ENCODE peak calls at places on chromosome 6, in four cellular contexts. One of them, this sample, is unnamed.
A peak's percentile ranks its signal among the peaks of the same experiment; 100 is the strongest.

GRCh38 chr6:89145461-89145961 is 344 bp upstream of the PM20D2 start:
- DNase-seq in left lung: no peak
- DNase-seq in mucosa of descending colon: peak; percentile 47
- DNase-seq in kidney: no peak
- DNase-seq in this sample: no peak

GRCh38 chr6:5246141-5246869 is 14.4 kb downstream of the LYRM4 start:
- DNase-seq in left lung: no peak
- DNase-seq in mucosa of descending colon: no peak
- DNase-seq in kidney: no peak
- DNase-seq in this sample: no peak

GRCh38 chr6:162690158-162690557 is 37.4 kb downstream of the PRKN start:
- DNase-seq in left lung: no peak
- DNase-seq in mucosa of descending colon: no peak
- DNase-seq in kidney: no peak
- DNase-seq in this sample: no peak

GRCh38 chr6:75077694-75078093 is 128.2 kb downstream of the COL12A1 start:
- DNase-seq in left lung: no peak
- DNase-seq in mucosa of descending colon: no peak
- DNase-seq in kidney: no peak
- DNase-seq in this sample: no peak

GRCh38 chr6:28208180-28208659 is 16.9 kb upstream of the ZSCAN9 start:
- DNase-seq in left lung: no peak
- DNase-seq in mucosa of descending colon: no peak
- DNase-seq in kidney: no peak
- DNase-seq in this sample: no peak

GRCh38 chr6:156514186-156514585 is 263.0 kb upstream of the ARID1B start:
- DNase-seq in left lung: no peak
- DNase-seq in mucosa of descending colon: no peak
- DNase-seq in kidney: no peak
- DNase-seq in this sample: no peak

GRCh38 chr6:126914172-126914571 is 204.3 kb upstream of the RSPO3 start:
- DNase-seq in left lung: no peak
- DNase-seq in mucosa of descending colon: no peak
- DNase-seq in kidney: no peak
- DNase-seq in this sample: no peak

GRCh38 chr6:24689964-24690363 is 23.1 kb downstream of the ACOT13 start:
- DNase-seq in left lung: no peak
- DNase-seq in mucosa of descending colon: no peak
- DNase-seq in kidney: no peak
- DNase-seq in this sample: no peak

GRCh38 chr6:98843274-98844243 is 9.2 kb downstream of the POU3F2 start:
- DNase-seq in left lung: peak; percentile 61
- DNase-seq in mucosa of descending colon: no peak
- DNase-seq in kidney: no peak
- DNase-seq in this sample: peak; percentile 58

GRCh38 chr6:90983462-90983861 is 396.6 kb upstream of the MAP3K7 start:
- DNase-seq in left lung: no peak
- DNase-seq in mucosa of descending colon: no peak
- DNase-seq in kidney: peak; percentile 24
- DNase-seq in this sample: no peak

GRCh38 chr6:42101186-42101657 is 41.2 kb downstream of the C6orf132 start:
- DNase-seq in left lung: no peak
- DNase-seq in mucosa of descending colon: peak; percentile 69
- DNase-seq in kidney: no peak
- DNase-seq in this sample: no peak

GRCh38 chr6:42978487-42978792 is 541 bp downstream of the PEX6 start:
- DNase-seq in left lung: peak; percentile 88
- DNase-seq in mucosa of descending colon: peak; percentile 42
- DNase-seq in kidney: peak; percentile 82
- DNase-seq in this sample: peak; percentile 41

GRCh38 chr6:144659202-144659731 is 374.1 kb downstream of the UTRN start:
- DNase-seq in left lung: peak; percentile 6
- DNase-seq in mucosa of descending colon: peak; percentile 60
- DNase-seq in kidney: no peak
- DNase-seq in this sample: no peak

GRCh38 chr6:104527761-104528415 is 331.8 kb downstream of the HACE1 start:
- DNase-seq in left lung: no peak
- DNase-seq in mucosa of descending colon: peak; percentile 76
- DNase-seq in kidney: no peak
- DNase-seq in this sample: no peak

GRCh38 chr6:108438918-108439317 is 121.8 kb upstream of the FOXO3 start:
- DNase-seq in left lung: no peak
- DNase-seq in mucosa of descending colon: no peak
- DNase-seq in kidney: no peak
- DNase-seq in this sample: no peak

GRCh38 chr6:57173056-57173885 is 1.1 kb downstream of the BAG2 start:
- DNase-seq in left lung: no peak
- DNase-seq in mucosa of descending colon: peak; percentile 12
- DNase-seq in kidney: no peak
- DNase-seq in this sample: no peak

GRCh38 chr6:150622941-150623874 is 23.5 kb downstream of the PLEKHG1 start:
- DNase-seq in left lung: peak; percentile 25
- DNase-seq in mucosa of descending colon: no peak
- DNase-seq in kidney: no peak
- DNase-seq in this sample: no peak

GRCh38 chr6:158050955-158051354 is 69.3 kb downstream of the SYNJ2 start:
- DNase-seq in left lung: no peak
- DNase-seq in mucosa of descending colon: no peak
- DNase-seq in kidney: no peak
- DNase-seq in this sample: no peak

GRCh38 chr6:73888050-73888449 is 192.0 kb downstream of the CD109 start:
- DNase-seq in left lung: no peak
- DNase-seq in mucosa of descending colon: no peak
- DNase-seq in kidney: no peak
- DNase-seq in this sample: no peak

GRCh38 chr6:137471497-137471896 is 22.7 kb downstream of the OLIG3 start:
- DNase-seq in left lung: no peak
- DNase-seq in mucosa of descending colon: no peak
- DNase-seq in kidney: no peak
- DNase-seq in this sample: no peak

GRCh38 chr6:151179321-151179720 is 60.4 kb upstream of the AKAP12 start:
- DNase-seq in left lung: no peak
- DNase-seq in mucosa of descending colon: no peak
- DNase-seq in kidney: no peak
- DNase-seq in this sample: no peak

GRCh38 chr6:12348530-12349511 is 58.7 kb downstream of the EDN1 start:
- DNase-seq in left lung: no peak
- DNase-seq in mucosa of descending colon: no peak
- DNase-seq in kidney: no peak
- DNase-seq in this sample: no peak

GRCh38 chr6:112665114-112665513 is 318.0 kb downstream of the RFPL4B start:
- DNase-seq in left lung: no peak
- DNase-seq in mucosa of descending colon: no peak
- DNase-seq in kidney: no peak
- DNase-seq in this sample: no peak

GRCh38 chr6:168215121-168215808 is 104.3 kb downstream of the DACT2 start:
- DNase-seq in left lung: peak; percentile 69
- DNase-seq in mucosa of descending colon: no peak
- DNase-seq in kidney: peak; percentile 59
- DNase-seq in this sample: no peak

GRCh38 chr6:86730216-86730615 is 207.1 kb upstream of the HTR1E start:
- DNase-seq in left lung: no peak
- DNase-seq in mucosa of descending colon: no peak
- DNase-seq in kidney: no peak
- DNase-seq in this sample: no peak

GRCh38 chr6:27617700-27618689 is 145.1 kb upstream of the ZNF184 start:
- DNase-seq in left lung: no peak
- DNase-seq in mucosa of descending colon: no peak
- DNase-seq in kidney: no peak
- DNase-seq in this sample: no peak

GRCh38 chr6:27667016-27667415 is 194.1 kb upstream of the ZNF184 start:
- DNase-seq in left lung: no peak
- DNase-seq in mucosa of descending colon: no peak
- DNase-seq in kidney: no peak
- DNase-seq in this sample: no peak

GRCh38 chr6:15270402-15270801 is 24.5 kb downstream of the JARID2 start:
- DNase-seq in left lung: no peak
- DNase-seq in mucosa of descending colon: no peak
- DNase-seq in kidney: no peak
- DNase-seq in this sample: no peak

GRCh38 chr6:142886431-142887170 is 58.4 kb downstream of the HIVEP2 start:
- DNase-seq in left lung: no peak
- DNase-seq in mucosa of descending colon: peak; percentile 32
- DNase-seq in kidney: no peak
- DNase-seq in this sample: no peak

GRCh38 chr6:148064406-148065134 is 278.1 kb upstream of the SASH1 start:
- DNase-seq in left lung: peak; percentile 11
- DNase-seq in mucosa of descending colon: no peak
- DNase-seq in kidney: peak; percentile 57
- DNase-seq in this sample: no peak

GRCh38 chr6:148547110-148547509 is 199.7 kb upstream of the UST start:
- DNase-seq in left lung: no peak
- DNase-seq in mucosa of descending colon: no peak
- DNase-seq in kidney: no peak
- DNase-seq in this sample: no peak

GRCh38 chr6:130070747-130071146 is 52.4 kb downstream of the L3MBTL3 start:
- DNase-seq in left lung: no peak
- DNase-seq in mucosa of descending colon: no peak
- DNase-seq in kidney: no peak
- DNase-seq in this sample: no peak

GRCh38 chr6:130075879-130076278 is 57.5 kb downstream of the L3MBTL3 start:
- DNase-seq in left lung: no peak
- DNase-seq in mucosa of descending colon: no peak
- DNase-seq in kidney: no peak
- DNase-seq in this sample: no peak

DNA sequence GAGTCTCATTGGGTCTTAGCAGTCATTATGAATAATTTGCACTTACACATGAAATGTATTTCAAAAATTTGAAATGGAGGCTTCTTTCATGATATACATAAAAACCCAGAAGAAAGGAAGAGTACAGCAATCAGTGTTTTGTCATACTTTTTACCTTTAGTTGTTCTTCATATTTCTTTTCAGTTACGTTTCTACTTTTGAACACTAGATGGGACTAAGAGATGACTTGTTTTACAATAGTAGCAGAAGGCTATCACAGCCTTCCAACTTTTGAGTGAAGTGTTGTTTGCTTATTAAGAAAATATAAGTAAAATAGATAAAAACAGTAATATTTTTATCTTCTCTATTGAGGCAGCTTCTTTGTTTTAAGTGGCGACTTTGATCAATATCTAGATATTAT is 58.1 kb downstream of the L3MBTL3 start:
- DNase-seq in left lung: no peak
- DNase-seq in mucosa of descending colon: no peak
- DNase-seq in kidney: no peak
- DNase-seq in this sample: no peak
- TF ChIP-seq CTCF in left lung: no peak
- TF ChIP-seq CTCF in mucosa of descending colon: no peak
- TF ChIP-seq CTCF in kidney: peak; percentile 14
- TF ChIP-seq CTCF in this sample: no peak

GRCh38 chr6:79524065-79524464 is 13.2 kb downstream of the LCA5 start:
- DNase-seq in left lung: no peak
- DNase-seq in mucosa of descending colon: no peak
- DNase-seq in kidney: no peak
- DNase-seq in this sample: no peak
- TF ChIP-seq CTCF in left lung: no peak
- TF ChIP-seq CTCF in mucosa of descending colon: no peak
- TF ChIP-seq CTCF in kidney: no peak
- TF ChIP-seq CTCF in this sample: no peak

GRCh38 chr6:47521966-47522365 is 44.4 kb downstream of the CD2AP start:
- DNase-seq in left lung: no peak
- DNase-seq in mucosa of descending colon: no peak
- DNase-seq in kidney: no peak
- DNase-seq in this sample: no peak
- TF ChIP-seq CTCF in left lung: no peak
- TF ChIP-seq CTCF in mucosa of descending colon: no peak
- TF ChIP-seq CTCF in kidney: no peak
- TF ChIP-seq CTCF in this sample: no peak

DNA sequence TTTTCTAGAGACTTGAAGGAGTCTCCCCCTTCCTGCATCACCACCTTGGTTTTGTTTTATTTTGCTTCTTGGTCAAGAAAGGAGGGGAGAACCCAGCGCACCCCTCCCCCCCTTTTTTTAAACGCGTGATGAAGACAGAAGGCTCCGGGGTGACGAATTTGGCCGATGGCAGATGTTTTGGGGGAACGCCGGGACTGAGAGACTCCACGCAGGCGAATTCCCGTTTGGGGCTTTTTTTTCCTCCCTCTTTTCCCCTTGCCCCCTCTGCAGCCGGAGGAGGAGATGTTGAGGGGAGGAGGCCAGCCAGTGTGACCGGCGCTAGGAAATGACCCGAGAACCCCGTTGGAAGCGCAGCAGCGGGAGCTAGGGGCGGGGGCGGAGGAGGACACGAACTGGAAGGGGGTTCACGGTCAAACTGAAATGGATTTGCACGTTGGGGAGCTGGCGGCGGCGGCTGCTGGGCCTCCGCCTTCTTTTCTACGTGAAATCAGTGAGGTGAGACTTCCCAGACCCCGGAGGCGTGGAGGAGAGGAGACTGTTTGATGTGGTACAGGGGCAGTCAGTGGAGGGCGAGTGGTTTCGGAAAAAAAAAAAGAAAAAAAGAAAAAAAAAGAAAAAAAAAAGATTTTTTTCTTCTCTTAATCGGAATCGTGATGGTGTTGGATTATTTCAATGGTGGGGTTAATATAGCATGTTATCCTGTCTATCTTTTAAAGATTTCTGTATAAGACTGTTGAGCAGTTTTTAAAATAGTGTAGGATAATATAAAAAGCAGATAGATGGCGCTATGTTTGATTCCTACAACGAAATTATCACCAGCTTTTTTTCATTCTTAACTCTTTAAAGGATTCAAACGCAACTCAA is 3.1 kb downstream of the SOX4 start:
- DNase-seq in left lung: peak; percentile 82
- DNase-seq in mucosa of descending colon: peak; percentile 41
- DNase-seq in kidney: peak; percentile 84
- DNase-seq in this sample: peak; percentile 54
- TF ChIP-seq CTCF in left lung: peak; percentile 61
- TF ChIP-seq CTCF in mucosa of descending colon: peak; percentile 32
- TF ChIP-seq CTCF in kidney: peak; percentile 14
- TF ChIP-seq CTCF in this sample: peak; percentile 28

GRCh38 chr6:31087494-31088089 is 24.8 kb downstream of the C6orf15 start:
- DNase-seq in left lung: peak; percentile 81
- DNase-seq in mucosa of descending colon: peak; percentile 95
- DNase-seq in kidney: no peak
- DNase-seq in this sample: peak; percentile 81

GRCh38 chr6:31079656-31080261 is 32.6 kb downstream of the C6orf15 start:
- DNase-seq in left lung: no peak
- DNase-seq in mucosa of descending colon: peak; percentile 86
- DNase-seq in kidney: no peak
- DNase-seq in this sample: peak; percentile 39

GRCh38 chr6:31086788-31087440 is 25.5 kb downstream of the C6orf15 start:
- DNase-seq in left lung: no peak
- DNase-seq in mucosa of descending colon: no peak
- DNase-seq in kidney: no peak
- DNase-seq in this sample: no peak

GRCh38 chr6:31081872-31082271 is 30.5 kb downstream of the C6orf15 start:
- DNase-seq in left lung: no peak
- DNase-seq in mucosa of descending colon: no peak
- DNase-seq in kidney: no peak
- DNase-seq in this sample: no peak

GRCh38 chr6:31083742-31084354 is 28.5 kb downstream of the C6orf15 start:
- DNase-seq in left lung: no peak
- DNase-seq in mucosa of descending colon: peak; percentile 65
- DNase-seq in kidney: no peak
- DNase-seq in this sample: peak; percentile 37
- TF ChIP-seq CTCF in left lung: peak; percentile 34
- TF ChIP-seq CTCF in mucosa of descending colon: no peak
- TF ChIP-seq CTCF in kidney: peak; percentile 12
- TF ChIP-seq CTCF in this sample: no peak

GRCh38 chr6:93968126-93968525 is 548.8 kb upstream of the EPHA7 start:
- DNase-seq in left lung: no peak
- DNase-seq in mucosa of descending colon: peak; percentile 25
- DNase-seq in kidney: no peak
- DNase-seq in this sample: no peak
- TF ChIP-seq CTCF in left lung: no peak
- TF ChIP-seq CTCF in mucosa of descending colon: no peak
- TF ChIP-seq CTCF in kidney: no peak
- TF ChIP-seq CTCF in this sample: no peak

This sample was measured in pancreas.